ENCODE peak calls at places on chromosomes 16 and 17, in four cellular contexts. One of them, this sample, is unnamed.

GRCh38 chr17:74012465-74012864 is 191.0 kb upstream of the RPL38 start:
- DNase-seq in Peyer's patch: no peak
- DNase-seq in RWPE1: no peak
- DNase-seq in right atrium auricular region: no peak
- DNase-seq in this sample: no peak

GRCh38 chr16:47970291-47970931 is 185.4 kb downstream of the ABCC12 start:
- DNase-seq in Peyer's patch: no peak
- DNase-seq in RWPE1: peak
- DNase-seq in right atrium auricular region: no peak
- DNase-seq in this sample: no peak

GRCh38 chr17:48818361-48818841 is 1.4 kb upstream of the TTLL6 start:
- DNase-seq in RWPE1: no peak
- DNase-seq in Peyer's patch: no peak
- DNase-seq in right atrium auricular region: no peak
- DNase-seq in this sample: no peak

GRCh38 chr16:47734987-47735594 is 274.0 kb downstream of the PHKB start:
- DNase-seq in right atrium auricular region: no peak
- DNase-seq in Peyer's patch: no peak
- DNase-seq in RWPE1: no peak
- DNase-seq in this sample: no peak

GRCh38 chr16:23640669-23640958 is 496 bp downstream of the PALB2 start:
- DNase-seq in right atrium auricular region: no peak
- DNase-seq in RWPE1: peak
- DNase-seq in Peyer's patch: no peak
- DNase-seq in this sample: no peak

GRCh38 chr16:86952769-86953168 is 364.4 kb downstream of the C16orf95 start:
- DNase-seq in Peyer's patch: no peak
- DNase-seq in right atrium auricular region: no peak
- DNase-seq in RWPE1: no peak
- DNase-seq in this sample: no peak

GRCh38 chr17:73371285-73371684 is 59.5 kb upstream of the CDC42EP4 start:
- DNase-seq in right atrium auricular region: no peak
- DNase-seq in RWPE1: peak
- DNase-seq in Peyer's patch: no peak
- DNase-seq in this sample: no peak

GRCh38 chr16:1193143-1193824 is 31.8 kb downstream of the TPSG1 start:
- DNase-seq in right atrium auricular region: no peak
- DNase-seq in Peyer's patch: no peak
- DNase-seq in RWPE1: no peak
- DNase-seq in this sample: no peak

GRCh38 chr17:65674246-65675045 is 113.0 kb upstream of the AXIN2 start:
- DNase-seq in Peyer's patch: no peak
- DNase-seq in right atrium auricular region: no peak
- DNase-seq in RWPE1: no peak
- DNase-seq in this sample: no peak

GRCh38 chr16:88347656-88348376 is 34.9 kb upstream of the ZNF469 start:
- DNase-seq in RWPE1: no peak
- DNase-seq in right atrium auricular region: no peak
- DNase-seq in Peyer's patch: no peak
- DNase-seq in this sample: no peak

GRCh38 chr16:50668368-50669008 is 12.6 kb downstream of the SNX20 start:
- DNase-seq in Peyer's patch: no peak
- DNase-seq in right atrium auricular region: no peak
- DNase-seq in RWPE1: no peak
- DNase-seq in this sample: no peak
- TF ChIP-seq CTCF in Peyer's patch: no peak
- TF ChIP-seq CTCF in right atrium auricular region: no peak
- TF ChIP-seq CTCF in RWPE1: no peak
- TF ChIP-seq CTCF in this sample: no peak

DNA sequence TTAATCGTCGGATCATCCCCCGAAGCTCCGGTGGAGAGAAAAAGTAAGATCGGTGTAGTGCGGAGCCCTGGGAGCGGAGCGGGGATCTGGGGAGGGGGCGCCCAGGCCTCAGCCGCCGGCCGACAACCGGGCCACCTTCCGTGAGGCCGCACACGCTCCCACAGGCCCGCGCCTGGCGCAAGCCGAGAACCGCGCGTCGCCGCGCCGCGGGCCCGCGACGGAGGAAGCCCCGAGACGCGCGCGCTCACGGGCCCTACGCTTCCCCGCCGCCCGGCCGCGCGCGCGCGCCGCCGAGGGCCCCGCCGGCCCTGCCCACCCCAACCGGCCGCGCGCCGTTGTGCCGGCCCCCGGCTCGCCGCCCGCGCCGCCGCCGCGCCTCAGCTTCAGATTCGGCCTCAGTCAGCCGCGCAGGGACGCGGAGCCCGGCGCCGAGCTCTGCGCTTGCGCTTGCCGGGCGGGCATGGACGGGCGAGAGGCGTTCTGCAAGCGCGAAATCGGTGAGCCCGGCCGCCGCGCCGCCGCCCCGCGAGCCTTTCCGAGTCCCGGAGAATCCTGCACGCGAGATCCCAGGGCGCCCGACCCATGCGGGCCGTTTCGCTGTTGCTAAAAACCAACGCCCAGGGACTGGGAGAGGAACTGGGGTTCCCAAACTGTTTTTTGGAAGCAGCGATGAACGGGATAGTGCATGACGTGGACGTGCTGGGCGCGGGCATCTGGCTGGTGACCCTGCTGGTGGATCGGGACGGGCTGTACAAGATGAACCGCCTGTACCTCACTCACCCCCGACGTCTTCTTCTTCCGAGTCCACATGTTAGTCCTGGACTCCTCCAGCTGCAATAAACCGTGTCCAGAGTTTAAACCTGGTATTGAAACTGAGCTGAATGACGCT is 28.0 kb upstream of the LRRC37A start:
- DNase-seq in right atrium auricular region: peak
- DNase-seq in Peyer's patch: peak
- DNase-seq in RWPE1: peak
- DNase-seq in this sample: peak
- TF ChIP-seq CTCF in right atrium auricular region: no peak
- TF ChIP-seq CTCF in Peyer's patch: no peak
- TF ChIP-seq CTCF in RWPE1: no peak
- TF ChIP-seq CTCF in this sample: no peak

GRCh38 chr16:69941251-69942098 is 9.7 kb upstream of the CLEC18A start:
- DNase-seq in RWPE1: no peak
- DNase-seq in Peyer's patch: no peak
- DNase-seq in right atrium auricular region: no peak
- DNase-seq in this sample: no peak
- TF ChIP-seq CTCF in RWPE1: no peak
- TF ChIP-seq CTCF in Peyer's patch: no peak
- TF ChIP-seq CTCF in right atrium auricular region: no peak
- TF ChIP-seq CTCF in this sample: no peak

GRCh38 chr16:80923356-80923755 is 83.3 kb downstream of the CMC2 start:
- DNase-seq in right atrium auricular region: no peak
- DNase-seq in RWPE1: no peak
- DNase-seq in Peyer's patch: no peak
- DNase-seq in this sample: no peak

GRCh38 chr16:80924372-80924978 is 82.2 kb downstream of the CMC2 start:
- DNase-seq in RWPE1: no peak
- DNase-seq in right atrium auricular region: no peak
- DNase-seq in Peyer's patch: peak
- DNase-seq in this sample: no peak
- TF ChIP-seq CTCF in RWPE1: peak
- TF ChIP-seq CTCF in right atrium auricular region: peak
- TF ChIP-seq CTCF in Peyer's patch: peak
- TF ChIP-seq CTCF in this sample: peak

GRCh38 chr16:85722066-85722465 is 28.8 kb downstream of the C16orf74 start:
- DNase-seq in right atrium auricular region: no peak
- DNase-seq in RWPE1: no peak
- DNase-seq in Peyer's patch: no peak
- DNase-seq in this sample: no peak

GRCh38 chr16:85720319-85720637 is 30.6 kb downstream of the C16orf74 start:
- DNase-seq in right atrium auricular region: no peak
- DNase-seq in Peyer's patch: peak
- DNase-seq in RWPE1: peak
- DNase-seq in this sample: no peak

GRCh38 chr16:85724936-85725335 is 26.0 kb downstream of the C16orf74 start:
- DNase-seq in Peyer's patch: no peak
- DNase-seq in RWPE1: no peak
- DNase-seq in right atrium auricular region: no peak
- DNase-seq in this sample: no peak

GRCh38 chr16:85724126-85724879 is 26.6 kb downstream of the C16orf74 start:
- DNase-seq in RWPE1: no peak
- DNase-seq in Peyer's patch: no peak
- DNase-seq in right atrium auricular region: no peak
- DNase-seq in this sample: no peak

DNA sequence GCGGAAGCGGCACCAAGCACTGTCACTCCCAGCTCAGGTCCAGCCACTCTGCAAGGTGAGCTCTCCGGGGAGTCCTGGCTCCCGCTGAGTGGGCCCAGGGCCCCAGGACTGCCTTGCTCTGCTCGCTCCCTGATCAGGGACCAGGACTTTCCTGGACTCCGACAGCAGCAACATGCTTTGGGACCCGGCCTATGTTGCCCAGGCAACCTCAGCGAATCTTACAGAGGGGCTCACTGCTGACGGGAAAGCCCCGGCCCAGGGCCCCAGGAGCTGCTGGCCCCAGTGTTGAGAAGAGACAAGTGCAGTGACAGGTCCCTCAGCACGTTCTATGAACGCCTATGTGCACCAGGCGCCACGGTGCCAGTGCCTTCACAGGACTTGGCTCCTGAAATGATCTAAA is 28.4 kb downstream of the C16orf74 start:
- DNase-seq in Peyer's patch: no peak
- DNase-seq in right atrium auricular region: no peak
- DNase-seq in RWPE1: no peak
- DNase-seq in this sample: no peak
- TF ChIP-seq CTCF in Peyer's patch: no peak
- TF ChIP-seq CTCF in right atrium auricular region: no peak
- TF ChIP-seq CTCF in RWPE1: no peak
- TF ChIP-seq CTCF in this sample: no peak

GRCh38 chr17:55418369-55419268 is 3.0 kb downstream of the MMD start:
- DNase-seq in RWPE1: no peak
- DNase-seq in right atrium auricular region: no peak
- DNase-seq in Peyer's patch: no peak
- DNase-seq in this sample: no peak

GRCh38 chr17:55423535-55423934 is 1.9 kb upstream of the MMD start:
- DNase-seq in right atrium auricular region: no peak
- DNase-seq in Peyer's patch: no peak
- DNase-seq in RWPE1: no peak
- DNase-seq in this sample: no peak

GRCh38 chr17:55420776-55421178 is 858 bp downstream of the MMD start:
- DNase-seq in right atrium auricular region: peak
- DNase-seq in RWPE1: peak
- DNase-seq in Peyer's patch: peak
- DNase-seq in this sample: no peak

GRCh38 chr17:55420067-55420775 is 1.4 kb downstream of the MMD start:
- DNase-seq in RWPE1: no peak
- DNase-seq in right atrium auricular region: no peak
- DNase-seq in Peyer's patch: peak
- DNase-seq in this sample: no peak

DNA sequence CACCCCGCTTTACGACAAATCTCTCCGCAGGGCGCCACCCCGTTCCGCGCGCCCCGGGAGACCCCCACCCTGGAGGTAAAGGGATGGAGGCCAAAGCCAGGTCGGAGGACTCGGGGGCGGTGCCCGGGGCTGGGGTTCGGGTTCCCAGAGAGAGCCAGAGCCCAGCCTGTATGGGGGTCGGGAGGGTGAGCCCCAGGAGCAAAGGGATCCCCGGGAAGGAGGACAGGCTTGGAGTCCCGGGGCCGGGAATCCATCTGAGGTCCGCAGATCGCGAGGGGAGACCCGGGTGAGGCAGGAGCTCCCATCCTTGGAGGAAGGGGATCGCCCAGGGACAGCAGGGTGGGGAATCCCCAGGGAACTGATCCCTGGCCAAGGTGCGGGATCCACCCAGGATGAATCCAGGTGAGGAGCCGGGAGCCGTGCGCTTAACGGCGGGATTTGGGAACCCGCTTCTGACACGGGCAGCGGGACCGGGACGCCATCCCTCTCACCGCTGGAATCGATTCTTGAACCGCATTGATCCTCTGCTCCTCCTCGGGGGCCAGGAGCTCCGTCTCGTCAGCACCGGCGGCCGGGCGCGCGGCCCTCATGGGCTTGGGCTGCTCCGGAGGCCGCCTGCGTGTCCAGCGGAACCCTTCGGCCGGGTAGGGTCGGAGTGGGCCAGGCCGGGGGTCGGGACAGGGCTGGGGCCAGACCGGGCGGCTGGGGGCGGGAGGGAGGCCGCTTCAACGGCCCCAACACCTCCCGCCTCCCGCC is at the start of gene MMD:
- DNase-seq in RWPE1: peak
- DNase-seq in right atrium auricular region: no peak
- DNase-seq in Peyer's patch: peak
- DNase-seq in this sample: no peak
- TF ChIP-seq CTCF in RWPE1: no peak
- TF ChIP-seq CTCF in right atrium auricular region: no peak
- TF ChIP-seq CTCF in Peyer's patch: no peak
- TF ChIP-seq CTCF in this sample: no peak

GRCh38 chr17:50539762-50540440 is 7.1 kb upstream of the SPATA20 start:
- DNase-seq in RWPE1: peak
- DNase-seq in right atrium auricular region: no peak
- DNase-seq in Peyer's patch: peak
- DNase-seq in this sample: no peak

GRCh38 chr17:50542795-50543774 is 3.9 kb upstream of the SPATA20 start:
- DNase-seq in right atrium auricular region: no peak
- DNase-seq in RWPE1: no peak
- DNase-seq in Peyer's patch: peak
- DNase-seq in this sample: no peak

GRCh38 chr17:50541402-50541915 is 5.5 kb upstream of the SPATA20 start:
- DNase-seq in RWPE1: no peak
- DNase-seq in Peyer's patch: no peak
- DNase-seq in right atrium auricular region: no peak
- DNase-seq in this sample: no peak

GRCh38 chr17:50540485-50541401 is 6.2 kb upstream of the SPATA20 start:
- DNase-seq in Peyer's patch: no peak
- DNase-seq in right atrium auricular region: no peak
- DNase-seq in RWPE1: no peak
- DNase-seq in this sample: no peak

DNA sequence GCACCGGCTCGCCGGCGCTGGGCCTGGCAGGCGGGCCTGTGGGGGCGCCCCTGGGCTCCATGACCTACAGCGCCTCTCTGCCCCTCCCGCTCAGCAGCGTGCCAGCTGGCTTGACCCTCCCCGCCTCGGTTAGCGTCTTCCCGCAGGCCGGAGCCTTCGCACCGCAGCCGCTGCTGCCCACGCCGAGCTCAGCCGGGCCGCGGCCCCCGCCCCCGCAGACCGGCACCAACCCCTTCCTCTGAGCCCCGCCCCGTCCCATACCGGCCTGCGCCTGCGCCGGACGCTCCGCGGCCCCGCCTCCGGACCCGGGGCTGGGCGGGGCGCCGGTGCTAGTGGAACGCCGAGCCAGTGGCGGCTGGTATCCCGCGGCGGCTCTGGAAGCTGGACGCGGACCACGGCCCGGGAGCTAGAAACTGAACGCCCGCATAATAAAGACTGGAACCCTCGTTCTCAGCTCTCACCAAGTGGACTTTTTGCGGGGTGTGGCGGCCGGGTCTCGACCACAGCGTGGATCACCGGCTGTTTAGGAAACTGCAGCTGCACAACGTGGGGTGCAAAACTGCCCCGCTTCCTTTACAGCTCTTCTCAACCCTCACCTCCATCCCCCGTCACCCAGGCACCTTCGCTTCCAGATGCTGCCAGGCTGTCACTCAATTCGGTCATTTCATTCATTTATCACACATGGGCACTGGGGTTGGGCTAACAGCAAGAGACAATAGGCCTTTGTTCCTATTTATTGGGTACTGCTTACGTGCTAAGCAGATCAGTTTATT is 4.9 kb upstream of the SPATA20 start:
- DNase-seq in right atrium auricular region: peak
- DNase-seq in Peyer's patch: peak
- DNase-seq in RWPE1: peak
- DNase-seq in this sample: peak
- TF ChIP-seq CTCF in right atrium auricular region: no peak
- TF ChIP-seq CTCF in Peyer's patch: peak
- TF ChIP-seq CTCF in RWPE1: peak
- TF ChIP-seq CTCF in this sample: peak

GRCh38 chr16:85935957-85936760 is 37.2 kb downstream of the IRF8 start:
- DNase-seq in RWPE1: no peak
- DNase-seq in Peyer's patch: peak
- DNase-seq in right atrium auricular region: no peak
- DNase-seq in this sample: no peak
- TF ChIP-seq CTCF in RWPE1: no peak
- TF ChIP-seq CTCF in Peyer's patch: no peak
- TF ChIP-seq CTCF in right atrium auricular region: no peak
- TF ChIP-seq CTCF in this sample: no peak